ENCODE peak calls at places on chromosome 19, in five cellular contexts. T is mucosa of gallbladder; O is activated CD4-positive, alpha-beta T cell treated with anti-CD3 and anti-CD28 coated beads, Interleukin-2, amount 50 U/mL, for 24 hours; F is neural crest cell; P is pancreas. A is an unnamed sample.
A peak's percentile ranks its signal among the peaks of the same experiment; 100 is the strongest.

GRCh38 chr19:41711376-41712261 is 3.2 kb downstream of the CEACAM5 start:
- DNase-seq in T (no peak), O (no peak), F (no peak), P (no peak), A (no peak)

GRCh38 chr19:30498707-30499106 is 126.5 kb downstream of the ZNF536 start:
- DNase-seq in T (no peak), O (no peak), F (no peak), P (no peak), A (no peak)

GRCh38 chr19:12784871-12785430 is 6.3 kb upstream of the JUNB start:
- DNase-seq in T (no peak), O (no peak), F (no peak), P (no peak), A (peak; percentile 72)

GRCh38 chr19:33756177-33756576 is 40.5 kb upstream of the KCTD15 start:
- DNase-seq in T (no peak), O (no peak), F (no peak), P (no peak), A (no peak)

GRCh38 chr19:2186071-2186846 is 22.5 kb downstream of the DOT1L start:
- DNase-seq in T (peak; percentile 62), O (no peak), F (no peak), P (no peak), A (peak; percentile 86)

GRCh38 chr19:43354305-43354627 is 780 bp downstream of the CD177 start:
- DNase-seq in T (no peak), O (no peak), F (peak; percentile 2), P (peak; percentile 30), A (no peak)

GRCh38 chr19:37905936-37906867 is at the start of gene WDR87:
- DNase-seq in T (peak; percentile 12), O (peak; percentile 22), F (peak; percentile 79), P (peak; percentile 46), A (no peak)

GRCh38 chr19:3046621-3047306 is 15.5 kb downstream of the TLE5 start:
- DNase-seq in T (peak; percentile 37), O (no peak), F (no peak), P (no peak), A (no peak)

GRCh38 chr19:50266896-50267295 is 62.3 kb downstream of the KCNC3 start:
- DNase-seq in T (peak; percentile 63), O (no peak), F (no peak), P (no peak), A (no peak)

GRCh38 chr19:9597027-9597426 is 12.7 kb upstream of the ZNF121 start:
- DNase-seq in T (no peak), O (no peak), F (no peak), P (no peak), A (no peak)

A was measured in SJSA1.